ENCODE peak calls at places on chromosomes 11 and 22, in four cellular contexts. R, N, G and S are unnamed samples.

GRCh38 chr11:69393865-69394233 is 87.6 kb upstream of the LINC01488 start:
- DNase-seq in R (no peak), N (no peak), G (peak; percentile 69), S (no peak)

GRCh38 chr22:31349960-31350359 is 3.8 kb upstream of the PATZ1 start:
- DNase-seq in R (no peak), N (no peak), G (no peak), S (no peak)

GRCh38 chr11:69375316-69376154 is 81.6 kb downstream of the MYEOV start:
- DNase-seq in R (no peak), N (no peak), G (no peak), S (no peak)

GRCh38 chr22:41532908-41533825 is 11.1 kb downstream of the POLR3H start:
- DNase-seq in R (peak; percentile 58), N (no peak), G (peak; percentile 60), S (peak; percentile 87)

GRCh38 chr22:40485813-40486610 is 115.6 kb downstream of the SGSM3 start:
- DNase-seq in R (no peak), N (no peak), G (no peak), S (no peak)

GRCh38 chr11:75482931-75483469 is 42.7 kb downstream of the GDPD5 start:
- DNase-seq in R (peak; percentile 80), N (no peak), G (no peak), S (no peak)

GRCh38 chr11:74447720-74448119 is 19.6 kb downstream of the KCNE3 start:
- DNase-seq in R (no peak), N (no peak), G (no peak), S (no peak)

GRCh38 chr11:122334546-122335375 is 218.7 kb upstream of the BLID start:
- DNase-seq in R (no peak), N (no peak), G (no peak), S (no peak)

GRCh38 chr11:112320668-112321067 is 60.0 kb upstream of the PLET1 start:
- DNase-seq in R (peak; percentile 32), N (no peak), G (peak; percentile 18), S (no peak)

GRCh38 chr11:128052912-128053641 is 534.3 kb downstream of the ETS1 start:
- DNase-seq in R (no peak), N (no peak), G (no peak), S (no peak)
- TF ChIP-seq TCF7 in R (no peak), N (no peak), G (no peak), S (no peak)

GRCh38 chr11:35792148-35792845 is 129.7 kb downstream of the TRIM44 start:
- DNase-seq in R (no peak), N (no peak), G (no peak), S (no peak)
- TF ChIP-seq CBFB in R (no peak), N (no peak), G (no peak), S (no peak)

DNA sequence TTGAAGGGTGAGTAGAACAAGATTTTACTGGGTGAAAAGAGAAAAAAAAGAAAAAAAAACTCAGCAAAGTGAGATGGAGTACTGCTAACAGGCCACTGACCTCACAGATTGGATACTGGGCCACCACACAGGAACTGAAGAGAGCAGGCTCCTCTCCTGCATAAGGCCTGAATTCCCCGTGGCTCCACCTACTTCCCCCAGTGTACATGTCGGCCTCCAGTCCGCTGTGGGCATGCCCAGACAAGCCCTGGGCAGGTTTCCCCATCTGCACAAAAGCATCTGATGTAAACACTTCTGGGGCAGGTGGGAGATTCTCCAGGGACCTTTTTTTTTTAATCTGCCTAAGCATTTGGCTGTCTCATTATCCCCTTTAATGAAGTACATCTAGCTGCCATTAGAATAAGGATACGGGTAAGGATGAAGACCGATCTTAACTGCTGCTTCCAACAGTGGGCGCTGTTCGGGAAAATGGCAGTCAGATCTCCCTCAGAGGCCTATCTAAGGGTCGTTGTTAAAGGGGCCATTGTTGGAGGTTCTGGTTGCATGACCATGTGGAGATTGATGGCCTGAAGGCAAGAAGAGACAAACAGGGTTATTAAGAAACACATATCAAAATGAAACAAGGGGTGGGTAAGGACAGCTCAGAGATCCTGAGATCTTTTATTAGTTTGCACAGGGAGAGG is 48.5 kb downstream of the MS4A13 start:
- DNase-seq in R (no peak), N (no peak), G (no peak), S (peak; percentile 29)
- TF ChIP-seq TCF7 in R (no peak), N (no peak), G (no peak), S (no peak)

DNA sequence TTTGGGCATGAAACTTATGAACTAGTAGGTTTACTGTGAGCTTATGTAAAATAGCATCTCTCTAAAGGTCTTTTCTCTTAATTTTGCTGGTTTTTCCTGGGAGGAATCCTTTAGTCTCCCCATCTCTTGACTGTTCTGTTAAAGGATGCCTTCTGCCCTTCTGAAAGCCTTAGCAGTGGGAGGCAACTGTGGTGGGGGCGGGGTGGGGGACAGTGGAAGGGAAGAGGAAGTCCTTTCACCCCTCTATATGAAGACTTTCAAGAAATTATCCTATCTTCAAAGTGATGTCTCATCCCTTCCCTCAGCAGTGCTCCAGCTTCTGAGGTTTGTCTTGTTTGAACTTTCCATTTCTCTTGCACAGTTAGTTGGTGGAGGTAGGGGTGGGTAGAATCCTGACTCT is 73.1 kb downstream of the ELP4 start:
- DNase-seq in R (no peak), N (no peak), G (peak; percentile 13), S (peak; percentile 17)
- TF ChIP-seq CBFB in R (no peak), N (no peak), G (no peak), S (no peak)

GRCh38 chr11:8671651-8672062 is 10.8 kb downstream of the TRIM66 start:
- DNase-seq in R (no peak), N (no peak), G (no peak), S (no peak)
- TF ChIP-seq TCF7 in R (no peak), N (no peak), G (no peak), S (no peak)